ENCODE peak calls at places on chromosomes 7 and 10, in ten cellular contexts. G is heart left ventricle, B is left lung, L is IMR-90, I is tibial nerve, E is fibroblast of mammary gland, A is pancreas, Z is hepatocyte, R is A673, W is Peyer's patch. Q is an unnamed sample.

GRCh38 chr10:61472090-61472674 is 19.0 kb upstream of the TMEM26 start:
- DNase-seq in Z (no peak), I (no peak), E (no peak), A (no peak), R (no peak), G (no peak), W (no peak), L (no peak), B (no peak), Q (no peak)

GRCh38 chr10:61752111-61753011 is 89.6 kb downstream of the CABCOCO1 start:
- DNase-seq in L (peak), I (no peak), R (peak), A (no peak), W (no peak), G (no peak), E (peak), Z (peak), B (no peak), Q (peak)

GRCh38 chr7:27185708-27186449 is 847 bp upstream of the HOXA11 start:
- DNase-seq in R (no peak), L (no peak), W (peak), B (peak), A (peak), I (no peak), Z (no peak), G (no peak), E (no peak), Q (no peak)

GRCh38 chr10:13328126-13328525 is 20.0 kb downstream of the SEPHS1 start:
- DNase-seq in R (no peak), B (no peak), Z (no peak), E (no peak), L (no peak), W (no peak), I (no peak), A (no peak), G (no peak), Q (no peak)

GRCh38 chr7:120215654-120216053 is 57.3 kb upstream of the KCND2 start:
- DNase-seq in Z (no peak), R (no peak), W (no peak), L (no peak), A (no peak), B (no peak), G (no peak), I (no peak), E (no peak), Q (no peak)

GRCh38 chr7:133754718-133755117 is 372.4 kb upstream of the LRGUK start:
- DNase-seq in R (no peak), L (peak), I (no peak), B (no peak), A (no peak), Z (no peak), G (no peak), E (no peak), W (no peak), Q (no peak)

GRCh38 chr7:73577627-73578341 is 595 bp downstream of the TBL2 start:
- DNase-seq in W (no peak), Z (no peak), E (no peak), G (no peak), R (no peak), L (no peak), A (no peak), B (peak), I (peak), Q (peak)

GRCh38 chr10:79298403-79299244 is 48.6 kb upstream of the PPIF start:
- DNase-seq in G (no peak), W (peak), A (no peak), E (peak), B (peak), Z (peak), L (peak), R (peak), I (peak), Q (peak)

GRCh38 chr7:23357190-23358093 is 58.3 kb downstream of the MALSU1 start:
- DNase-seq in E (peak), I (no peak), W (no peak), L (peak), A (no peak), R (peak), B (no peak), Z (peak), G (no peak), Q (peak)

GRCh38 chr7:130356760-130357611 is 12.4 kb downstream of the CPA5 start:
- DNase-seq in G (no peak), R (no peak), Z (peak), W (no peak), L (peak), A (no peak), I (peak), B (no peak), E (peak), Q (peak)

GRCh38 chr10:125107166-125107949 is 53.0 kb downstream of the CTBP2 start:
- DNase-seq in E (no peak), W (no peak), R (no peak), B (peak), L (no peak), Z (no peak), A (no peak), G (no peak), I (no peak), Q (peak)

GRCh38 chr10:86710987-86711236 is 42.6 kb downstream of the LDB3 start:
- DNase-seq in G (no peak), A (no peak), R (no peak), L (no peak), W (no peak), Z (no peak), E (no peak), B (no peak), I (no peak), Q (no peak)

GRCh38 chr10:127735156-127735555 is 1.8 kb upstream of the FOXI2 start:
- DNase-seq in R (no peak), G (no peak), B (no peak), W (no peak), I (no peak), Z (no peak), E (no peak), L (no peak), A (no peak), Q (no peak)

GRCh38 chr10:47366056-47366631 is 17.9 kb downstream of the ZNF488 start:
- DNase-seq in A (peak), W (no peak), E (no peak), R (no peak), G (no peak), Z (no peak), I (no peak), B (no peak), L (no peak), Q (no peak)

GRCh38 chr7:128755816-128756476 is 16.8 kb downstream of the CALU start:
- DNase-seq in E (peak), G (no peak), L (peak), W (no peak), Z (no peak), B (no peak), I (no peak), R (peak), A (no peak), Q (peak)

GRCh38 chr10:26503911-26504310 is 65.8 kb downstream of the APBB1IP start:
- DNase-seq in W (no peak), B (no peak), A (no peak), I (no peak), G (no peak), E (no peak), L (no peak), R (no peak), Z (no peak), Q (no peak)

GRCh38 chr7:3979956-3980643 is 679.0 kb downstream of the SDK1 start:
- DNase-seq in W (no peak), G (no peak), Z (no peak), A (no peak), L (no peak), B (no peak), I (no peak), E (no peak), R (no peak), Q (no peak)

GRCh38 chr7:55099086-55099831 is 80.4 kb downstream of the EGFR start:
- DNase-seq in A (no peak), Z (no peak), W (no peak), G (no peak), E (peak), B (no peak), L (peak), R (no peak), I (peak), Q (peak)

GRCh38 chr7:118420888-118421287 is 196.4 kb downstream of the ANKRD7 start:
- DNase-seq in R (no peak), B (no peak), E (no peak), L (no peak), Z (no peak), G (no peak), W (no peak), A (no peak), I (no peak), Q (no peak)

GRCh38 chr10:7457478-7458316 is 46.9 kb upstream of the SFMBT2 start:
- DNase-seq in L (no peak), A (no peak), I (no peak), E (peak), G (no peak), Z (no peak), B (no peak), R (no peak), W (no peak), Q (no peak)

GRCh38 chr10:105056413-105056812 is 415.3 kb downstream of the SORCS3 start:
- DNase-seq in A (no peak), G (no peak), L (no peak), B (no peak), Z (no peak), E (no peak), R (no peak), W (no peak), I (no peak), Q (no peak)

GRCh38 chr7:98802088-98802780 is 67.6 kb downstream of the TMEM130 start:
- DNase-seq in A (peak), I (peak), G (peak), E (peak), W (no peak), B (peak), Z (peak), L (peak), R (peak), Q (peak)

GRCh38 chr7:32158076-32158475 is 87.9 kb upstream of the PDE1C start:
- DNase-seq in R (no peak), W (no peak), B (no peak), E (no peak), Z (no peak), A (no peak), I (no peak), L (no peak), G (peak), Q (no peak)

GRCh38 chr7:4823442-4824119 is 38.2 kb downstream of the PAPOLB start:
- DNase-seq in Z (no peak), B (no peak), E (no peak), I (no peak), R (no peak), W (peak), L (no peak), A (no peak), G (peak), Q (no peak)

GRCh38 chr10:100713049-100713858 is 32.1 kb upstream of the PAX2 start:
- DNase-seq in A (no peak), L (no peak), G (no peak), W (no peak), Z (no peak), B (no peak), E (no peak), R (no peak), I (no peak), Q (no peak)

GRCh38 chr7:73308074-73308664 is 457 bp downstream of the NSUN5 start:
- DNase-seq in G (no peak), R (no peak), I (no peak), Z (peak), E (no peak), A (no peak), B (no peak), W (peak), L (no peak), Q (no peak)

GRCh38 chr10:17031656-17032630 is 97.7 kb downstream of the CUBN start:
- DNase-seq in R (no peak), W (no peak), A (no peak), I (no peak), L (no peak), Z (no peak), B (no peak), E (no peak), G (no peak), Q (no peak)

GRCh38 chr7:29564455-29565185 is 985 bp downstream of the PRR15 start:
- DNase-seq in W (peak), A (peak), E (peak), R (peak), Z (peak), G (peak), I (no peak), B (peak), L (peak), Q (peak)

GRCh38 chr7:142024547-142024946 is 28.9 kb downstream of the MGAM start:
- DNase-seq in L (no peak), Z (no peak), E (peak), R (no peak), G (no peak), W (no peak), A (no peak), I (no peak), B (no peak), Q (peak)

GRCh38 chr7:79523426-79523825 is 70.0 kb upstream of the MAGI2 start:
- DNase-seq in I (no peak), A (no peak), W (no peak), E (peak), B (no peak), L (peak), Z (no peak), G (no peak), R (no peak), Q (peak)

GRCh38 chr7:51802698-51803097 is 486.1 kb upstream of the COBL start:
- DNase-seq in Z (no peak), A (no peak), L (no peak), W (no peak), R (no peak), I (no peak), G (no peak), B (no peak), E (no peak), Q (no peak)

GRCh38 chr7:42699415-42700178 is 212.3 kb downstream of the C7orf25 start:
- DNase-seq in G (no peak), Z (no peak), A (no peak), E (no peak), B (no peak), W (no peak), R (no peak), L (no peak), I (no peak), Q (no peak)

GRCh38 chr7:150972094-150972493 is 6.0 kb downstream of the KCNH2 start:
- DNase-seq in G (peak), B (no peak), W (no peak), I (no peak), R (no peak), A (no peak), Z (no peak), E (no peak), L (peak), Q (no peak)

GRCh38 chr10:14009315-14010082 is 321.2 kb downstream of the FRMD4A start:
- DNase-seq in G (no peak), Z (peak), R (peak), B (no peak), E (peak), I (no peak), W (no peak), L (peak), A (no peak), Q (peak)

GRCh38 chr7:15554081-15554480 is 7.7 kb downstream of the AGMO start:
- DNase-seq in E (peak), G (no peak), Z (no peak), W (no peak), I (no peak), R (no peak), B (no peak), L (peak), A (no peak), Q (peak)

GRCh38 chr10:54402576-54402975 is 398.5 kb downstream of the PCDH15 start:
- DNase-seq in I (no peak), E (peak), G (no peak), R (peak), A (no peak), W (no peak), Z (peak), B (no peak), L (peak), Q (no peak)

GRCh38 chr10:49187044-49187484 is 1.1 kb downstream of the TMEM273 start:
- DNase-seq in W (no peak), A (no peak), G (no peak), E (no peak), L (no peak), R (no peak), Z (no peak), B (no peak), I (no peak), Q (no peak)

GRCh38 chr7:157909370-157909769 is 572.6 kb downstream of the DNAJB6 start:
- DNase-seq in I (no peak), G (no peak), L (no peak), W (peak), E (no peak), R (no peak), A (no peak), B (no peak), Z (no peak), Q (no peak)

GRCh38 chr7:130299909-130300308 is 6.9 kb downstream of the CPA4 start:
- DNase-seq in E (no peak), G (no peak), L (no peak), I (no peak), B (no peak), W (no peak), R (no peak), Z (no peak), A (no peak), Q (peak)

DNA sequence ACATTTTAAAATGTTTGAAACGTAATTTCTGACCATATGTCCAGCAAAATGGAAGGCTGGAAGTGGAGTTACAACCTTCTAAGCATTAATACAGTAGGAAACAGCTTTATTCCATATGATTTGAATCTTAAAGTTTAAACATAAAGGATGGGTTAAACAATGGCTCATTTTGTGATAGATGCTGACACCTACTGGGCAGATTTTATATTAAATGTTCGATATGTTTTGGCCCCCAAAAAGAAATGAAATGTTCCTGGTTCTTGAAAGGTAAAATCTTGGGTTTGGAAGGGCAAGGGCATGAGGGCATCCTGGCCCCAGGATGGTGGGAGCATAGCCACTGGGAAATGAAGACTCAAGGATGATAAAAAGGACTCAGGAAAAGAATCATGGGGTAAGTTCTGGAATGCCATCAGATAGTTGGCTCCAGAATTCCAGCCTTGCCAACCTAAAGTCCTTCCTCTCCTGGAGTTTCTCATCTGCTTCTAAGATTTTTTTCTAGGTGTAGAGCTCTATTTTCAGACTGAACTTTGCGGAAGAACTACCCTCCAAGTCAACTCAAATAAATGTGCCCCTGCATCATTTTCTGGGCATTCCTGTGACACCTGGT is 34.6 kb upstream of the SLC35G1 start:
- DNase-seq in I (no peak), W (no peak), G (no peak), R (peak), B (no peak), L (peak), E (peak), Z (no peak), A (no peak), Q (no peak)
- TF ChIP-seq CTCF in I (peak), W (peak), G (no peak), R (peak), B (peak), L (peak), E (peak), Z (peak), A (peak), Q (peak)

GRCh38 chr10:3803884-3804741 is 19.1 kb upstream of the KLF6 start:
- DNase-seq in W (no peak), Z (no peak), B (no peak), I (no peak), A (no peak), R (no peak), G (no peak), L (peak), E (peak), Q (peak)

GRCh38 chr10:3803295-3803883 is 18.4 kb upstream of the KLF6 start:
- DNase-seq in E (peak), G (no peak), W (no peak), A (peak), R (no peak), I (no peak), Z (peak), B (no peak), L (peak), Q (peak)

GRCh38 chr10:3805791-3806381 is 20.9 kb upstream of the KLF6 start:
- DNase-seq in B (no peak), Z (peak), G (peak), R (peak), L (peak), W (no peak), A (no peak), E (peak), I (peak), Q (peak)

GRCh38 chr10:3806603-3807002 is 21.6 kb upstream of the KLF6 start:
- DNase-seq in L (peak), Z (peak), I (no peak), R (no peak), A (no peak), E (peak), B (no peak), G (no peak), W (peak), Q (peak)

GRCh38 chr10:3805227-3805790 is 20.3 kb upstream of the KLF6 start:
- DNase-seq in E (peak), B (no peak), A (no peak), I (peak), Z (no peak), L (peak), G (no peak), W (no peak), R (peak), Q (peak)
- H3K4me3 ChIP-seq in E (no peak), B (no peak), A (no peak), I (no peak), Z (no peak), L (no peak), G (no peak), W (no peak), R (no peak), Q (peak)

DNA sequence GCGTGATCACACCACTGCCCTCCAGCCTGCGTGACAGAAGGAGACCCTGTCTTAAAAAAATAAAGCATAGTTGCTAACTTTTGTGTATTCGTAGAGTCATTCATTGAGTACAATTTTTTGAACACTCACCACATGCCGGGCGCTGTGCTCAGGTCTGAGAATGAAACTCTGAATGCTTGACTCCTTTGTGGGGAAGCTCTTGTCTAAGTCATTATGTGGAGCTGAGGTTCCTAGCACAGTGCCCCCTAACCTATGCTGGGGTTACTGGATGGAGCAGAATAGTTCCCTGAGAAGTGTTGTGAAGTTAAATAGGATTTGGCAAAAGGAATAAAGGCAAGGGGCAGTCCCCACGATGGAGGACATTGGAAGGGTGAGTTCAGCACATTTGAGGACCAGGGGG is 123.3 kb downstream of the CELF2 start:
- DNase-seq in L (no peak), Z (no peak), A (no peak), E (no peak), B (no peak), G (no peak), I (no peak), R (no peak), W (no peak), Q (no peak)
- TF ChIP-seq CTCF in L (no peak), Z (no peak), A (no peak), E (no peak), B (no peak), G (no peak), I (no peak), R (no peak), W (no peak), Q (no peak)

GRCh38 chr7:2613113-2613925 is 18.5 kb upstream of the TTYH3 start:
- DNase-seq in L (no peak), Z (no peak), W (no peak), E (no peak), G (no peak), I (no peak), B (no peak), R (no peak), A (no peak), Q (no peak)
- H3K4me3 ChIP-seq in L (no peak), Z (no peak), W (no peak), E (no peak), G (no peak), I (no peak), B (no peak), R (no peak), A (no peak), Q (no peak)

GRCh38 chr10:77529050-77529576 is 108.5 kb downstream of the KCNMA1 start:
- DNase-seq in I (no peak), A (no peak), R (no peak), G (no peak), W (no peak), L (no peak), B (no peak), E (no peak), Z (no peak), Q (no peak)
- TF ChIP-seq CTCF in I (no peak), A (no peak), R (no peak), G (no peak), W (no peak), L (no peak), B (no peak), E (no peak), Z (no peak), Q (no peak)